ENCODE peak calls at places on chromosome 11, in four cellular contexts. A is GM12865, G is right lobe of liver, S is fibroblast of mammary gland. K is an unnamed sample.

GRCh38 chr11:60924906-60925684 is 835 bp downstream of the TMEM132A start:
- DNase-seq in A (no peak), G (no peak), S (no peak), K (no peak)

GRCh38 chr11:62974848-62975522 is 9.8 kb downstream of the SLC22A6 start:
- DNase-seq in G (no peak), S (no peak), A (peak; percentile 11), K (peak; percentile 49)

GRCh38 chr11:115464269-115464668 is 39.9 kb downstream of the CADM1 start:
- DNase-seq in G (no peak), S (no peak), A (no peak), K (no peak)

GRCh38 chr11:46246514-46246913 is 30.9 kb upstream of the CREB3L1 start:
- DNase-seq in S (peak; percentile 66), G (no peak), A (no peak), K (no peak)

GRCh38 chr11:65206901-65207300 is 25.2 kb downstream of the CAPN1 start:
- DNase-seq in G (no peak), A (no peak), S (no peak), K (no peak)

GRCh38 chr11:123525072-123525471 is 95.0 kb downstream of the GRAMD1B start:
- DNase-seq in G (no peak), S (no peak), A (no peak), K (no peak)

GRCh38 chr11:131658414-131658813 is 288.0 kb downstream of the NTM start:
- DNase-seq in A (no peak), S (no peak), G (no peak), K (no peak)

GRCh38 chr11:1916132-1916985 is 3.1 kb upstream of the TNNT3 start:
- DNase-seq in A (peak; percentile 62), G (no peak), S (no peak), K (peak; percentile 76)

GRCh38 chr11:117458275-117459120 is 130.8 kb downstream of the CEP164 start:
- DNase-seq in S (no peak), G (no peak), A (peak; percentile 80), K (peak; percentile 67)

GRCh38 chr11:102410382-102410784 is 42.2 kb downstream of the TMEM123 start:
- DNase-seq in S (peak; percentile 53), A (no peak), G (no peak), K (no peak)

GRCh38 chr11:113690619-113691569 is 15.2 kb downstream of the TMPRSS5 start:
- DNase-seq in S (peak; percentile 64), G (no peak), A (peak; percentile 9), K (peak; percentile 28)

GRCh38 chr11:103997082-103997481 is 39.4 kb upstream of the DDI1 start:
- DNase-seq in A (peak; percentile 39), G (no peak), S (no peak), K (no peak)

GRCh38 chr11:70826541-70826943 is 425.8 kb downstream of the SHANK2 start:
- DNase-seq in G (no peak), S (no peak), A (no peak), K (no peak)

GRCh38 chr11:126186708-126187481 is 24.6 kb downstream of the RPUSD4 start:
- DNase-seq in A (no peak), G (no peak), S (no peak), K (no peak)
- TF ChIP-seq CTCF in A (no peak), G (no peak), S (peak; percentile 18), K (no peak)

GRCh38 chr11:59102259-59102765 is 4.7 kb upstream of the FAM111B start:
- DNase-seq in A (peak; percentile 96), S (peak; percentile 46), G (peak; percentile 34), K (peak; percentile 81)
- TF ChIP-seq CTCF in A (peak; percentile 53), S (peak; percentile 31), G (peak; percentile 20), K (peak; percentile 26)

GRCh38 chr11:11620251-11620965 is 1.4 kb downstream of the GALNT18 start:
- DNase-seq in A (peak; percentile 26), S (peak; percentile 24), G (peak; percentile 69), K (peak; percentile 20)

GRCh38 chr11:11621881-11622706 is at the start of gene GALNT18:
- DNase-seq in S (peak; percentile 86), A (peak; percentile 95), G (peak; percentile 96), K (peak; percentile 87)

GRCh38 chr11:11620966-11621880 is 582 bp downstream of the GALNT18 start:
- DNase-seq in A (peak; percentile 72), S (peak; percentile 26), G (peak; percentile 58), K (peak; percentile 53)

GRCh38 chr11:11622772-11623531 is 1.1 kb upstream of the GALNT18 start:
- DNase-seq in G (no peak), S (no peak), A (no peak), K (no peak)

DNA sequence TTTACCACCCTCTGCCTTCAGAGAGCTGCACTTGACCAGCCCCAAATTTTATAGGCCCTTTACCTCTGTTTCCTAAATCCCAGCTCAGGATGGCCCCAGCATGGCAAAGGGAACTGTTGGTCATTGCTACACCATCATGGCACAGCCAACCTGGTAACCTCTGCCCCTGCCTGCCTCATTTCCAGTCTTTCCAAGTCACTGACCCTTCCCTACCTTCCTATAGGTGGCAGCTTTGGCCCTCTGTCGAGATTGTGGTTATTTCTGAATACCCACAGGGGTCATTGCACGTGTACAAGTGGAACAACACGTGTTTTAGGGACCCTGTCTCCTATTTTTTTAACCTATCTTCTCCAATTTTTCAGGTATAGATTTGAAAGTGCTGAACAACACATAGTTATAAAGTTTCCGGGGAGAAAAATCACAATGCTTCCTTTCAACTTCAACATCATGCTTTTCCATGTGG is 2.8 kb downstream of the GALNT18 start:
- DNase-seq in S (no peak), G (no peak), A (no peak), K (no peak)
- TF ChIP-seq CTCF in S (no peak), G (no peak), A (no peak), K (no peak)

GRCh38 chr11:121321614-121322243 is 29.2 kb downstream of the SC5D start:
- DNase-seq in G (no peak), S (peak; percentile 35), A (peak; percentile 76), K (peak; percentile 42)

GRCh38 chr11:121328213-121328966 is 35.8 kb downstream of the SC5D start:
- DNase-seq in S (no peak), G (no peak), A (peak; percentile 50), K (peak; percentile 56)

GRCh38 chr11:121318848-121319834 is 26.6 kb downstream of the SC5D start:
- DNase-seq in G (no peak), S (peak; percentile 55), A (peak; percentile 69), K (peak; percentile 31)

GRCh38 chr11:121326230-121326629 is 33.7 kb downstream of the SC5D start:
- DNase-seq in A (no peak), G (no peak), S (no peak), K (no peak)

GRCh38 chr11:121323208-121323607 is 30.6 kb downstream of the SC5D start:
- DNase-seq in A (no peak), G (no peak), S (no peak), K (no peak)
- TF ChIP-seq CTCF in A (no peak), G (no peak), S (no peak), K (no peak)

GRCh38 chr11:2955896-2956476 is 26.8 kb upstream of the PHLDA2 start:
- DNase-seq in S (no peak), G (no peak), A (no peak), K (no peak)
- TF ChIP-seq CTCF in S (no peak), G (no peak), A (no peak), K (no peak)

DNA sequence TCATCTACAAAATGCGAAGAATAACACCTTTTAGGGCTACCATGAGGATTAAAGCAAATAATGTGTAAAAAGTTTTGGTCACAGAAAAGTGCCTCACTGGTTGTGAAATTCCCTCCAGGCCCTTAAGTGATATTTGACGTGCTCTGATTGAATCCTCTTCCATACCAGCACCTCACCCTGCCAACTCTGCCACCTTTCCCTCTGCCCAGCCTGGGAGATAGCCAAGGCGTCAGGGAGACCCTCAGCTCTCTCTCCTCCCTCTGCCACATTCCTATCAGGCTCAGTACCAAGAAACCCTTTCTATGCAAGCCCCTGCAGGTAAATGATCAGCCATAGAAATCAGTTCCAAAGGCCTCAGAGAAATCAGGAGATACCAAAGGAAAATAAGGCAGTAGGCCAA is 21.4 kb downstream of the PLEKHA7 start:
- DNase-seq in A (no peak), S (no peak), G (no peak), K (no peak)
- TF ChIP-seq CTCF in A (no peak), S (no peak), G (no peak), K (no peak)

GRCh38 chr11:32659672-32660071 is 76.0 kb downstream of the EIF3M start:
- DNase-seq in G (no peak), S (peak; percentile 6), A (no peak), K (no peak)
- TF ChIP-seq CTCF in G (no peak), S (no peak), A (no peak), K (peak; percentile 12)

GRCh38 chr11:43268786-43269185 is 43.0 kb upstream of the API5 start:
- DNase-seq in S (no peak), A (no peak), G (no peak), K (no peak)
- TF ChIP-seq CTCF in S (no peak), A (no peak), G (no peak), K (no peak)

GRCh38 chr11:68093565-68093964 is 27.6 kb downstream of the CHKA start:
- DNase-seq in A (no peak), S (peak; percentile 14), G (no peak), K (no peak)
- TF ChIP-seq CTCF in A (no peak), S (no peak), G (no peak), K (no peak)

GRCh38 chr11:8766043-8766992 is 83.7 kb downstream of the RPL27A start:
- DNase-seq in S (peak; percentile 43), G (no peak), A (no peak), K (no peak)

GRCh38 chr11:8766993-8767374 is 84.4 kb downstream of the RPL27A start:
- DNase-seq in G (no peak), S (no peak), A (no peak), K (no peak)

GRCh38 chr11:8765294-8765693 is 82.7 kb downstream of the RPL27A start:
- DNase-seq in S (peak; percentile 57), A (no peak), G (no peak), K (no peak)

GRCh38 chr11:8767466-8768142 is 85.0 kb downstream of the RPL27A start:
- DNase-seq in S (peak; percentile 37), G (no peak), A (no peak), K (no peak)

DNA sequence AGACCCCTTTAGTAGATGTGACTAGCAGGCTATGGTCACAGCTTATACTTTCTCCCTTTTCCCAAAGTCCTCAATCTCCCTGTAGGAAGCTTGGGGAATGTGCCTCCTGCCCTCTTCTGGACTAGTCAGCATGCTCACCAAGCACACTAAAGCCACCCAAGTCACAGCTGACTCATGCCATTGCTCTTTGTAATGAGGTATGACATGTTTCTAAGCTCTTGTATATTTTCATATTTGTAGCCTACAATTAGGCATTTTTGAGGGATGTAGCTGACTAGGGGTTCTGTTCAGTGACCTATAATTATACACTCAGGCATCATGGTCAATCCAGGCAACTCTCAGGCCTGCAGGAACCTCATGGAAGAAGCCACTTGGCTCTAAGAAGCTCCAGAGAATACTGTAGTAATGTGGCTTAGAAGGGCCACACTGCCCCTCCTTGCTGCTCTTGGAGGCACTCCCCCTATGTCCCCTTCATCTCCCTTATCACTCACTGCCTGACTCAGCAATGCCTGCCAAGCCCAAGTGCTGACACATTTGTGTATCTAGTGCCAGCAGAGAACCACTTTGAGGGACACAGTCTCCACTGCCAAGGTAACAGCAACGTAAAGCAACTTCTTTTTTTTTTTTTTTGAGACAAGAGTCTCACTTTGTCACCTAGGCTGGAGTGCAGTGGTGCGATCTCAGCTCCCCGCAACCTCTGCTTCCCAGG is 86.2 kb downstream of the RPL27A start:
- DNase-seq in G (no peak), A (no peak), S (peak; percentile 80), K (no peak)
- TF ChIP-seq CTCF in G (no peak), A (no peak), S (peak; percentile 39), K (no peak)